ENCODE peak calls at places on chromosomes 13 and 19, in four cellular contexts. One of them, this sample, is unnamed.
A peak's percentile ranks its signal among the peaks of the same experiment; 100 is the strongest.

GRCh38 chr13:113002206-113002821 is 33.3 kb downstream of the MCF2L start:
- DNase-seq in skeletal muscle cell: no peak
- DNase-seq in right atrium auricular region: no peak
- DNase-seq in endothelial cell: peak; percentile 51
- DNase-seq in this sample: no peak

GRCh38 chr19:46603752-46604241 is 2.7 kb downstream of the CALM3 start:
- DNase-seq in endothelial cell: no peak
- DNase-seq in right atrium auricular region: peak; percentile 55
- DNase-seq in skeletal muscle cell: no peak
- DNase-seq in this sample: no peak

GRCh38 chr19:43524922-43525835 is 1.8 kb downstream of the ETHE1 start:
- DNase-seq in right atrium auricular region: peak; percentile 73
- DNase-seq in skeletal muscle cell: no peak
- DNase-seq in endothelial cell: peak; percentile 62
- DNase-seq in this sample: peak; percentile 49

GRCh38 chr13:102141625-102142472 is 260.0 kb downstream of the FGF14 start:
- DNase-seq in right atrium auricular region: no peak
- DNase-seq in endothelial cell: no peak
- DNase-seq in skeletal muscle cell: no peak
- DNase-seq in this sample: no peak

GRCh38 chr13:95160112-95160906 is 140.9 kb downstream of the ABCC4 start:
- DNase-seq in skeletal muscle cell: no peak
- DNase-seq in right atrium auricular region: no peak
- DNase-seq in endothelial cell: no peak
- DNase-seq in this sample: no peak

GRCh38 chr19:4908781-4909171 is 525 bp upstream of the UHRF1 start:
- DNase-seq in endothelial cell: no peak
- DNase-seq in right atrium auricular region: no peak
- DNase-seq in skeletal muscle cell: no peak
- DNase-seq in this sample: no peak

GRCh38 chr13:48161530-48162179 is 66.8 kb upstream of the MED4 start:
- DNase-seq in endothelial cell: peak; percentile 12
- DNase-seq in right atrium auricular region: peak; percentile 69
- DNase-seq in skeletal muscle cell: no peak
- DNase-seq in this sample: peak; percentile 44

GRCh38 chr13:44629465-44630183 is 53.5 kb upstream of the TSC22D1 start:
- DNase-seq in skeletal muscle cell: no peak
- DNase-seq in right atrium auricular region: no peak
- DNase-seq in endothelial cell: no peak
- DNase-seq in this sample: no peak

GRCh38 chr13:97506511-97506910 is 72.5 kb downstream of the RAP2A start:
- DNase-seq in skeletal muscle cell: peak; percentile 27
- DNase-seq in right atrium auricular region: no peak
- DNase-seq in endothelial cell: no peak
- DNase-seq in this sample: no peak

GRCh38 chr13:99971576-99972189 is at the start of gene ZIC5:
- DNase-seq in skeletal muscle cell: no peak
- DNase-seq in right atrium auricular region: no peak
- DNase-seq in endothelial cell: peak; percentile 34
- DNase-seq in this sample: no peak

GRCh38 chr19:33177417-33177976 is 16.6 kb upstream of the LRP3 start:
- DNase-seq in right atrium auricular region: peak; percentile 80
- DNase-seq in skeletal muscle cell: no peak
- DNase-seq in endothelial cell: peak; percentile 66
- DNase-seq in this sample: no peak

GRCh38 chr13:51034906-51035305 is 76.2 kb downstream of the C13orf42 start:
- DNase-seq in endothelial cell: no peak
- DNase-seq in skeletal muscle cell: no peak
- DNase-seq in right atrium auricular region: no peak
- DNase-seq in this sample: no peak

GRCh38 chr19:19742773-19743172 is 9.9 kb upstream of the ZNF14 start:
- DNase-seq in skeletal muscle cell: no peak
- DNase-seq in right atrium auricular region: no peak
- DNase-seq in endothelial cell: no peak
- DNase-seq in this sample: no peak

GRCh38 chr13:35621989-35622388 is 145.5 kb upstream of the MAB21L1 start:
- DNase-seq in skeletal muscle cell: peak; percentile 8
- DNase-seq in right atrium auricular region: no peak
- DNase-seq in endothelial cell: no peak
- DNase-seq in this sample: no peak

GRCh38 chr13:59846845-59847620 is 316.7 kb downstream of the DIAPH3 start:
- DNase-seq in right atrium auricular region: no peak
- DNase-seq in skeletal muscle cell: no peak
- DNase-seq in endothelial cell: no peak
- DNase-seq in this sample: no peak

GRCh38 chr19:341386-342127 is 3.0 kb downstream of the MIER2 start:
- DNase-seq in skeletal muscle cell: no peak
- DNase-seq in endothelial cell: no peak
- DNase-seq in right atrium auricular region: no peak
- DNase-seq in this sample: no peak

GRCh38 chr13:48255090-48255489 is 22.1 kb downstream of the ITM2B start:
- DNase-seq in right atrium auricular region: no peak
- DNase-seq in skeletal muscle cell: no peak
- DNase-seq in endothelial cell: no peak
- DNase-seq in this sample: no peak

GRCh38 chr13:52862358-52863206 is 14.1 kb upstream of the PCDH8 start:
- DNase-seq in endothelial cell: peak; percentile 72
- DNase-seq in right atrium auricular region: no peak
- DNase-seq in skeletal muscle cell: no peak
- DNase-seq in this sample: no peak

GRCh38 chr19:869245-870177 is 10.0 kb downstream of the CFD start:
- DNase-seq in endothelial cell: no peak
- DNase-seq in right atrium auricular region: peak; percentile 87
- DNase-seq in skeletal muscle cell: peak; percentile 80
- DNase-seq in this sample: peak; percentile 66

GRCh38 chr13:33256148-33256547 is 29.4 kb downstream of the STARD13 start:
- DNase-seq in right atrium auricular region: no peak
- DNase-seq in endothelial cell: no peak
- DNase-seq in skeletal muscle cell: no peak
- DNase-seq in this sample: no peak

GRCh38 chr13:97185751-97186150 is 36.4 kb upstream of the MBNL2 start:
- DNase-seq in right atrium auricular region: no peak
- DNase-seq in skeletal muscle cell: no peak
- DNase-seq in endothelial cell: no peak
- DNase-seq in this sample: no peak

GRCh38 chr19:42693760-42694350 is 46.4 kb downstream of the PSG3 start:
- DNase-seq in right atrium auricular region: no peak
- DNase-seq in endothelial cell: peak; percentile 57
- DNase-seq in skeletal muscle cell: no peak
- DNase-seq in this sample: no peak

GRCh38 chr19:18399008-18399407 is 1.6 kb upstream of the LRRC25 start:
- DNase-seq in right atrium auricular region: no peak
- DNase-seq in endothelial cell: no peak
- DNase-seq in skeletal muscle cell: no peak
- DNase-seq in this sample: no peak

This sample was measured in left ventricle myocardium inferior.